ENCODE peak calls at places on chromosomes 4 and X, in eight cellular contexts. J is endothelial cell, S is transverse colon, I is lower leg skin, K is heart right ventricle, X is RWPE1, Y is astrocyte of the cerebellum, C is neural progenitor cell. W is an unnamed sample.

GRCh38 chrX:148135738-148136137 is 154.6 kb downstream of the FMR1NB start:
- DNase-seq in I (no peak), C (no peak), K (no peak), S (no peak), X (peak; percentile 8), Y (no peak), J (no peak), W (no peak)

GRCh38 chrX:98607739-98608138 is 1724.0 kb downstream of the RPA4 start:
- DNase-seq in J (no peak), C (no peak), Y (no peak), I (no peak), S (no peak), K (no peak), X (no peak), W (no peak)

GRCh38 chr4:38173935-38174334 is 213.7 kb downstream of the PTTG2 start:
- DNase-seq in X (peak; percentile 79), S (no peak), K (no peak), Y (no peak), J (no peak), I (no peak), C (no peak), W (no peak)

GRCh38 chr4:57168986-57169385 is 58.8 kb upstream of the IGFBP7 start:
- DNase-seq in C (no peak), Y (no peak), J (no peak), I (no peak), S (no peak), K (no peak), X (no peak), W (no peak)

GRCh38 chrX:136477026-136477425 is 10.7 kb upstream of the BRS3 start:
- DNase-seq in K (no peak), Y (no peak), X (no peak), J (no peak), C (no peak), S (no peak), I (no peak), W (no peak)

GRCh38 chr4:139301821-139302611 is at the start of gene NDUFC1:
- DNase-seq in I (peak; percentile 91), K (peak; percentile 46), C (peak; percentile 72), J (peak; percentile 46), X (peak; percentile 60), Y (no peak), S (peak; percentile 65), W (peak; percentile 31)

GRCh38 chr4:174933083-174933482 is 14.9 kb downstream of the ADAM29 start:
- DNase-seq in K (no peak), C (no peak), I (no peak), S (no peak), Y (no peak), X (no peak), J (no peak), W (no peak)

GRCh38 chr4:174403177-174403543 is 119.1 kb downstream of the HPGD start:
- DNase-seq in K (no peak), J (no peak), S (no peak), X (no peak), Y (no peak), C (no peak), I (no peak), W (no peak)

GRCh38 chr4:80070880-80071620 is 2.0 kb downstream of the ANTXR2 start:
- DNase-seq in X (no peak), S (no peak), C (no peak), Y (no peak), K (no peak), J (no peak), I (no peak), W (no peak)

GRCh38 chrX:116490091-116490490 is 27.3 kb upstream of the CT83 start:
- DNase-seq in S (no peak), X (no peak), K (no peak), Y (no peak), C (no peak), I (no peak), J (no peak), W (no peak)

GRCh38 chr4:20723019-20723418 is 22.8 kb downstream of the PACRGL start:
- DNase-seq in J (no peak), Y (no peak), K (no peak), C (no peak), S (no peak), I (no peak), X (peak; percentile 40), W (no peak)

GRCh38 chrX:39456894-39457600 is 640.7 kb downstream of the BCOR start:
- DNase-seq in I (no peak), K (no peak), J (no peak), S (no peak), X (no peak), C (no peak), Y (no peak), W (no peak)

GRCh38 chrX:102067966-102068723 is 57.3 kb upstream of the TCEAL2 start:
- DNase-seq in X (no peak), Y (no peak), I (no peak), C (peak; percentile 2), K (no peak), S (no peak), J (peak; percentile 26), W (no peak)

GRCh38 chr4:140595065-140595464 is 26.3 kb upstream of the UCP1 start:
- DNase-seq in I (no peak), J (no peak), Y (no peak), K (no peak), X (peak; percentile 24), S (peak; percentile 41), C (peak; percentile 23), W (no peak)
- TF ChIP-seq CTCF in I (no peak), J (no peak), Y (peak; percentile 50), K (peak; percentile 40), X (no peak), S (peak; percentile 48), C (peak; percentile 64), W (no peak)

GRCh38 chr4:151287409-151287808 is 10.4 kb downstream of the PRSS48 start:
- DNase-seq in I (no peak), K (no peak), Y (no peak), C (no peak), X (no peak), J (no peak), S (no peak), W (no peak)
- TF ChIP-seq CTCF in I (no peak), K (no peak), Y (no peak), C (no peak), X (no peak), J (no peak), S (no peak), W (no peak)

DNA sequence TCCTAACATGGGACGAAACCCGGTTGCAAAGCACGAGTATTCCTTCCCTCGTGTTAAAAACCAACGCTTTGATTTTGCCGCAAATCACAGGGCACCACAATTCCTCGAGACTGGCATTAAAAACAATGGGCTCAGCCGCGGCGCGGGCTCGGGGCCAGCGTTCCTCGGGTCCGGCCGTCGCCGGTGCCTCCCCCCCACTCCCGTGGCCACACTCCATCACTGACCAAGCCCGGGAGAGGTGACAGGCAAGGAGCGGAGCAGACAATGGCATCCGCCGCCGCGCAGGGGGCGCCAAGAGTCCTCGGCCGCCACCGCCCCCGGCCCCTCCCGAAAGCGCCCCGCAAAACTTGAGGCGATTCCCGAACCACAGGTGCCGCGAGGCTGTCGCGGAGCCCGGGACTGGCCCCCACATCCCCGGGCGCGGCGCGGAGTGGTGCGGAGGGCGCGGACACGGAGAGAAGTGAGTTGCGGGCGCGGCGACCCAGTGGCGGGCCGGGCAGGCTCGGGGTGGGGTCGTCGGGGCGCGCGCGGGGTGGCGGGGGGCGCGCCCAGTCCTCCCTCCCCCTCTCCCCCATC is 445 bp downstream of the AP1S2 start:
- DNase-seq in Y (no peak), C (peak; percentile 93), I (peak; percentile 91), K (peak; percentile 48), S (peak; percentile 60), X (no peak), J (peak; percentile 42), W (peak; percentile 35)
- TF ChIP-seq CTCF in Y (peak; percentile 3), C (peak; percentile 53), I (no peak), K (peak; percentile 49), S (no peak), X (peak; percentile 27), J (no peak), W (no peak)

GRCh38 chrX:47078129-47079043 is at the start of gene RGN:
- DNase-seq in C (peak; percentile 11), K (no peak), J (peak; percentile 3), S (no peak), X (no peak), Y (no peak), I (no peak), W (no peak)

GRCh38 chrX:47080915-47081236 is 2.6 kb downstream of the RGN start:
- DNase-seq in C (no peak), S (no peak), K (no peak), I (no peak), Y (no peak), J (no peak), X (no peak), W (no peak)

DNA sequence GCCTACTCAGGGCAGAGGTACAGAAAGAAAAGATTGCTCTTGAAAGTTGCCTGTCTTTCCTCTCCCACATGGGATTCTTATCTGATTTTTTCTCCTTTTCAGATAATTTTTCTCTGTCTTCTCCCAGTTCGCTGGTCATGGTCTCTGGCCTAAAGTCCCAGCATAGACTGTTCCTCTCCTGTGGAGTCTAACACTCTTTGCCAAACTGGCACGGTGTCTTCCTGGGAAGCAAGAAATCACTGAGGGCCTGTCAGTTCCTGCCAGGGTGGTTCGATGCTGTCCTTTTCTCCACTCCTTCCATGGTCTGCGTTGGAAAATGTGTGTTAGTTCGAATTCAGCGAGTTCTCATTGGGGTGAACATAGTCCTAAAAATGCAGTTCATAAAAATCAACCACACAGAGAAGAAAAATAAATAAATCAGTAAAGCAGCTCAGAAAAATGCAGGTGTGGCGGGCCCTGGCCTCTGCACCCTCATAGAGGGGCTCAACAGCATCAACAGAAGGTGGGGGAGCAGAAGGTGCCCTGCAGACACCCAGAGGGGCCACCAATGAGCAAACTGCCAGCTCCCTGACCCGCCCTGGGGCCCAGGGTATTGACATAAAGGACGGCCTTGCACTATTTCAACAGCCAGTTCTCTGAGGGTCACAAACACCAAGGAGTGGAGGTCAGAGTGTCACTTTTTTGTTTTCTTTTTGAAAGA is 2.1 kb downstream of the RGN start:
- DNase-seq in I (no peak), C (no peak), Y (no peak), J (no peak), S (no peak), K (no peak), X (no peak), W (no peak)
- TF ChIP-seq CTCF in I (no peak), C (no peak), Y (no peak), J (no peak), S (no peak), K (no peak), X (no peak), W (no peak)

DNA sequence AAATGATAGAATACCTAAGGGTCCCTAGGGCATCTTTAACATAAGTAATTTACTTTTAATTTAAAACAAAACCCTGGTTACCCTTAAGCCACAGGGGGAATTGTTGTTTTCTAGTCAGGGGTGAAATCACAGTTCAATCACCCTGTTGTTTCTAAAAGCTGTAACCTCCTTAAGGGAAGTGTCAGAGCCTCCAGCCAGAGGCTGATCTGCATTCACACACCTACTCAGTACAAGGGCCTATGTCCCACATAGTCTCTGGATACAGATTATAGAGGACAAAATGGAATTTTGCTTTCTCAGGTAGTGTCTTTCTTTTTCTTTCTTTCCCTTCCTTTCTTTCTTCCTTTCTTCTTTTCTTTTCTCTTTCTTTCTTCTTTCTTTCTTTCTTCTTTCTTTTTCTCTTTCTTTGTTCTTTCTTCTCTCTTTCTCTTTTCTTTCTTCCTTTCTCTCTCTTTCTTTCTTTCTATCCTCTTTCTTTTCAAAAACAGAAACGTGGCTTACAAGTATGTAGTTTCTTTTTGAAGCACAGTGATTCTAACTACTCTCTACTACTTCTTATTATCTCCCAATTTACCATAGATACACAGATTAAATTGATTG is 31.1 kb upstream of the BMPR1B start:
- DNase-seq in C (peak; percentile 70), I (peak; percentile 6), K (no peak), X (no peak), S (no peak), Y (no peak), J (no peak), W (no peak)
- TF ChIP-seq CTCF in C (no peak), I (no peak), K (no peak), X (no peak), S (no peak), Y (no peak), J (no peak), W (peak; percentile 11)